ENCODE peak calls at places on chromosome 22, in seven cellular contexts. One of them, this sample, is unnamed.

GRCh38 chr22:23402275-23403151 is 177.6 kb downstream of the IGLL1 start:
- DNase-seq in A549: peak; percentile 48
- DNase-seq in IMR-90: peak; percentile 19
- DNase-seq in GM12878: no peak
- DNase-seq in HepG2: peak; percentile 67
- DNase-seq in SK-N-SH: peak; percentile 96
- DNase-seq in H1: peak; percentile 82
- DNase-seq in this sample: peak; percentile 91

GRCh38 chr22:17919276-17920144 is 104.9 kb downstream of the MICAL3 start:
- DNase-seq in A549: no peak
- DNase-seq in IMR-90: no peak
- DNase-seq in GM12878: no peak
- DNase-seq in HepG2: no peak
- DNase-seq in SK-N-SH: peak; percentile 59
- DNase-seq in H1: no peak
- DNase-seq in this sample: no peak

GRCh38 chr22:17613280-17613679 is 15.3 kb downstream of the ATP6V1E1 start:
- DNase-seq in A549: no peak
- DNase-seq in IMR-90: no peak
- DNase-seq in GM12878: no peak
- DNase-seq in HepG2: no peak
- DNase-seq in SK-N-SH: no peak
- DNase-seq in H1: no peak
- DNase-seq in this sample: no peak

GRCh38 chr22:16974298-16975084 is 33.5 kb downstream of the GAB4 start:
- DNase-seq in A549: no peak
- DNase-seq in IMR-90: no peak
- DNase-seq in GM12878: no peak
- DNase-seq in HepG2: no peak
- DNase-seq in SK-N-SH: no peak
- DNase-seq in H1: no peak
- DNase-seq in this sample: no peak

GRCh38 chr22:50607366-50608020 is 6.9 kb downstream of the MAPK8IP2 start:
- DNase-seq in A549: no peak
- DNase-seq in IMR-90: no peak
- DNase-seq in GM12878: no peak
- DNase-seq in HepG2: no peak
- DNase-seq in SK-N-SH: no peak
- DNase-seq in H1: no peak
- DNase-seq in this sample: no peak

GRCh38 chr22:42680648-42681047 is 31.5 kb upstream of the CYB5R3 start:
- DNase-seq in A549: peak; percentile 64
- DNase-seq in IMR-90: peak; percentile 98
- DNase-seq in GM12878: no peak
- DNase-seq in HepG2: no peak
- DNase-seq in SK-N-SH: no peak
- DNase-seq in H1: no peak
- DNase-seq in this sample: peak; percentile 23

GRCh38 chr22:50481440-50482106 is at the start of gene ADM2:
- DNase-seq in A549: peak; percentile 47
- DNase-seq in IMR-90: no peak
- DNase-seq in GM12878: no peak
- DNase-seq in HepG2: peak; percentile 24
- DNase-seq in SK-N-SH: peak; percentile 91
- DNase-seq in H1: peak; percentile 89
- DNase-seq in this sample: peak; percentile 77

GRCh38 chr22:50115693-50116092 is 25.9 kb downstream of the MOV10L1 start:
- DNase-seq in A549: no peak
- DNase-seq in IMR-90: peak; percentile 35
- DNase-seq in GM12878: no peak
- DNase-seq in HepG2: peak; percentile 46
- DNase-seq in SK-N-SH: peak; percentile 83
- DNase-seq in H1: no peak
- DNase-seq in this sample: no peak

GRCh38 chr22:50186789-50187523 is 1.2 kb downstream of the TRABD start:
- DNase-seq in A549: no peak
- DNase-seq in IMR-90: peak; percentile 25
- DNase-seq in GM12878: no peak
- DNase-seq in HepG2: no peak
- DNase-seq in SK-N-SH: no peak
- DNase-seq in H1: no peak
- DNase-seq in this sample: peak; percentile 44

GRCh38 chr22:47331750-47332149 is 569.3 kb downstream of the TBC1D22A start:
- DNase-seq in A549: no peak
- DNase-seq in IMR-90: no peak
- DNase-seq in GM12878: no peak
- DNase-seq in HepG2: no peak
- DNase-seq in SK-N-SH: no peak
- DNase-seq in H1: no peak
- DNase-seq in this sample: no peak

GRCh38 chr22:47327241-47327640 is 564.8 kb downstream of the TBC1D22A start:
- DNase-seq in A549: no peak
- DNase-seq in IMR-90: no peak
- DNase-seq in GM12878: no peak
- DNase-seq in HepG2: no peak
- DNase-seq in SK-N-SH: no peak
- DNase-seq in H1: no peak
- DNase-seq in this sample: no peak

GRCh38 chr22:47329727-47330653 is 567.5 kb downstream of the TBC1D22A start:
- DNase-seq in A549: no peak
- DNase-seq in IMR-90: no peak
- DNase-seq in GM12878: no peak
- DNase-seq in HepG2: no peak
- DNase-seq in SK-N-SH: no peak
- DNase-seq in H1: no peak
- DNase-seq in this sample: no peak

GRCh38 chr22:47325249-47325648 is 562.8 kb downstream of the TBC1D22A start:
- DNase-seq in A549: no peak
- DNase-seq in IMR-90: no peak
- DNase-seq in GM12878: no peak
- DNase-seq in HepG2: no peak
- DNase-seq in SK-N-SH: no peak
- DNase-seq in H1: no peak
- DNase-seq in this sample: no peak

DNA sequence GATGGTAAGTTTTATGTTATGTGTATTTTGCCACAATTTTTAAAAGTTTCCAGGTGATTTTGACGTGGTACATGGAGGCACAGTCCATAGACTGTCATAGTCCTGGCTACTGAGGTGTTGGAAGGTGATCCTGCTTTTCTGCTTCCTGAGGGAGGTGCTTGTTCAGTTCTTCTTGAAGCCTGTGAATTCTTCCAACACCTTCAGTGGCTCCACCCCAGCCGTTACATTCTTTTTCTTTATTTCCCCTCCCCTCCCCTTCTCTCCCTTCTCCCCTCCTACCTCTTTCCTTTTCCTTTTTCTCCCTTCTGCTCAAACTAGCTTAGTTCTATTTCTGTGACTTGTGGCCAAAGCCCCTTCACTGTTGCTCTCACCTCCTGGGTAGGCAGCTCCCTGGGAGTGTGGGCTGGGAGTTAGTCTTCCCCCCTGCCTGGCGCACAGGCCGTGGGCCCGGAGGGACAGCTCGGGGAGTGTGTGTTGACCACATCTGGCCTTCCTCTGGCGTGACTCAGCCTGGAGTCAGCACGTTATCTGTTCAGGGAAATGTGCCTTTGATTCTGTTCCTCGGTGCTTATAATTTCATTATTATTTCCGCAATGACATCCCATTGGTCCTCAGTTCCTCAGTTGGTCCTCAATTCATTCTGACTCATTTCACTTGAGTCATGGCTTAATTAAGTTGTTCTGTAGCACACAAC is 566.2 kb downstream of the TBC1D22A start:
- DNase-seq in A549: peak; percentile 67
- DNase-seq in IMR-90: peak; percentile 96
- DNase-seq in GM12878: no peak
- DNase-seq in HepG2: peak; percentile 5
- DNase-seq in SK-N-SH: peak; percentile 34
- DNase-seq in H1: no peak
- DNase-seq in this sample: peak; percentile 34
- TF ChIP-seq RFX5 in A549: no peak
- TF ChIP-seq RFX5 in IMR-90: no peak
- TF ChIP-seq RFX5 in GM12878: no peak
- TF ChIP-seq RFX5 in HepG2: no peak
- TF ChIP-seq RFX5 in SK-N-SH: no peak
- TF ChIP-seq RFX5 in H1: no peak
- TF ChIP-seq RFX5 in this sample: no peak

GRCh38 chr22:29987143-29987542 is 93.1 kb upstream of the HORMAD2 start:
- DNase-seq in A549: no peak
- DNase-seq in IMR-90: no peak
- DNase-seq in GM12878: no peak
- DNase-seq in HepG2: no peak
- DNase-seq in SK-N-SH: no peak
- DNase-seq in H1: no peak
- DNase-seq in this sample: no peak
- TF ChIP-seq RFX5 in A549: no peak
- TF ChIP-seq RFX5 in IMR-90: no peak
- TF ChIP-seq RFX5 in GM12878: no peak
- TF ChIP-seq RFX5 in HepG2: no peak
- TF ChIP-seq RFX5 in SK-N-SH: no peak
- TF ChIP-seq RFX5 in H1: no peak
- TF ChIP-seq RFX5 in this sample: no peak

DNA sequence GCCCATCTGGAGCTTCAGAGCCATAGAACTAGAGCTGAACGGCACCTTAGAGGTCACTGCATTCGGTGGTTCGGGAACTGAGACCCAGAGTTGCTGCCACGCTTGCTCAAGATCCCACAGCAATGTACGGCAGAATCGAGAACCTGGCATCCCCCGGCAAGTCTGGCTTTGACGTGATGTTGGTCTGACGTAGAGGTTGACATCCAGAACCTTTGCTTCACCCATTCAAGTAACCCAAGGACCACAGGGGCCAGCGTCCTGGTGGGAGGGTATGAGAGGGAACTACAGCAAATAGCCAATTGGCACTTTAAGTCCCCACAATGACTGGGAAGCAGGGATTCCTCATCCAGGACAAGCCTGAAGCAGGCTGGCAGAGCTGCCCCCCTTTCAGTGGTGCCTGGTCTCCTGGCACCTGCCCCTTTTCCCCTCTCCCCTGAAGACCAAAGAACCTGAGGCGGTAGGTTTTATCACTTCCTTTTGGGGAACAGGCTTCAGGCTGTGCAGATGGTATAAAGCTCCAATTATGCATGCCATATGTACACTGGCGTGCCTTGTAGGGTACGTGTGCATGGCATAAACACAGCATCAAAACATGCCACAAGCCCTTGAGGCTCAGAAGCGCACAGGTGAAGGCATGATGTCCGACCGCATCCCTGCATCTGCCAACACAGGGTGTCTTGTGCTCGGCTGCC is 15.3 kb upstream of the TEF start:
- DNase-seq in A549: no peak
- DNase-seq in IMR-90: no peak
- DNase-seq in GM12878: no peak
- DNase-seq in HepG2: no peak
- DNase-seq in SK-N-SH: no peak
- DNase-seq in H1: no peak
- DNase-seq in this sample: no peak
- TF ChIP-seq RFX5 in A549: no peak
- TF ChIP-seq RFX5 in IMR-90: no peak
- TF ChIP-seq RFX5 in GM12878: no peak
- TF ChIP-seq RFX5 in HepG2: no peak
- TF ChIP-seq RFX5 in SK-N-SH: no peak
- TF ChIP-seq RFX5 in H1: no peak
- TF ChIP-seq RFX5 in this sample: no peak

GRCh38 chr22:40486962-40487602 is 116.7 kb downstream of the SGSM3 start:
- DNase-seq in A549: no peak
- DNase-seq in IMR-90: no peak
- DNase-seq in GM12878: no peak
- DNase-seq in HepG2: no peak
- DNase-seq in SK-N-SH: no peak
- DNase-seq in H1: no peak
- DNase-seq in this sample: no peak

GRCh38 chr22:40482886-40483285 is 112.5 kb downstream of the SGSM3 start:
- DNase-seq in A549: no peak
- DNase-seq in IMR-90: no peak
- DNase-seq in GM12878: no peak
- DNase-seq in HepG2: no peak
- DNase-seq in SK-N-SH: no peak
- DNase-seq in H1: no peak
- DNase-seq in this sample: no peak

GRCh38 chr22:40485813-40486610 is 115.6 kb downstream of the SGSM3 start:
- DNase-seq in A549: no peak
- DNase-seq in IMR-90: peak; percentile 60
- DNase-seq in GM12878: no peak
- DNase-seq in HepG2: no peak
- DNase-seq in SK-N-SH: no peak
- DNase-seq in H1: no peak
- DNase-seq in this sample: no peak

GRCh38 chr22:40487663-40488249 is 117.4 kb downstream of the SGSM3 start:
- DNase-seq in A549: peak; percentile 28
- DNase-seq in IMR-90: peak; percentile 47
- DNase-seq in GM12878: no peak
- DNase-seq in HepG2: peak; percentile 17
- DNase-seq in SK-N-SH: peak; percentile 31
- DNase-seq in H1: no peak
- DNase-seq in this sample: peak; percentile 25

GRCh38 chr22:40484906-40485660 is 114.7 kb downstream of the SGSM3 start:
- DNase-seq in A549: no peak
- DNase-seq in IMR-90: peak; percentile 47
- DNase-seq in GM12878: no peak
- DNase-seq in HepG2: no peak
- DNase-seq in SK-N-SH: no peak
- DNase-seq in H1: no peak
- DNase-seq in this sample: no peak
- TF ChIP-seq RFX5 in A549: no peak
- TF ChIP-seq RFX5 in IMR-90: no peak
- TF ChIP-seq RFX5 in GM12878: no peak
- TF ChIP-seq RFX5 in HepG2: no peak
- TF ChIP-seq RFX5 in SK-N-SH: no peak
- TF ChIP-seq RFX5 in H1: no peak
- TF ChIP-seq RFX5 in this sample: no peak

GRCh38 chr22:46660604-46661201 is 40.5 kb downstream of the GRAMD4 start:
- DNase-seq in A549: no peak
- DNase-seq in IMR-90: no peak
- DNase-seq in GM12878: no peak
- DNase-seq in HepG2: peak; percentile 41
- DNase-seq in SK-N-SH: peak; percentile 93
- DNase-seq in H1: no peak
- DNase-seq in this sample: no peak
- TF ChIP-seq RFX5 in A549: no peak
- TF ChIP-seq RFX5 in IMR-90: no peak
- TF ChIP-seq RFX5 in GM12878: no peak
- TF ChIP-seq RFX5 in HepG2: no peak
- TF ChIP-seq RFX5 in SK-N-SH: no peak
- TF ChIP-seq RFX5 in H1: no peak
- TF ChIP-seq RFX5 in this sample: no peak

This sample was measured in K562.